ENCODE peak calls at places on chromosomes 12 and 14, in six cellular contexts. X, U, R, O, Q and G are unnamed samples.

GRCh38 chr12:106815741-106816140 is 41.3 kb downstream of the RIC8B start:
- DNase-seq in O (no peak), Q (no peak), U (no peak), R (no peak), X (no peak), G (no peak)

GRCh38 chr12:113236539-113237354 is 15.5 kb downstream of the TPCN1 start:
- DNase-seq in X (no peak), R (no peak), Q (no peak), O (no peak), U (peak), G (no peak)

GRCh38 chr14:94113490-94113889 is 3.0 kb downstream of the IFI27 start:
- DNase-seq in X (no peak), Q (no peak), U (peak), R (no peak), O (no peak), G (no peak)

GRCh38 chr14:92846162-92846897 is 52.2 kb downstream of the GOLGA5 start:
- DNase-seq in O (no peak), R (no peak), U (peak), Q (no peak), X (peak), G (peak)

GRCh38 chr12:90020006-90020405 is 311.4 kb upstream of the ATP2B1 start:
- DNase-seq in X (no peak), Q (no peak), R (no peak), U (no peak), O (no peak), G (no peak)

GRCh38 chr12:46493352-46494209 is 121.0 kb upstream of the SLC38A2 start:
- DNase-seq in R (no peak), U (peak), X (no peak), Q (no peak), O (no peak), G (no peak)

GRCh38 chr12:121789800-121790748 is 3.4 kb downstream of the RHOF start:
- DNase-seq in X (no peak), O (peak), U (no peak), R (peak), Q (no peak), G (peak)

GRCh38 chr12:1797011-1797901 is 23.1 kb upstream of the LRTM2 start:
- DNase-seq in R (no peak), U (no peak), Q (no peak), X (peak), O (no peak), G (peak)

GRCh38 chr14:92914087-92914656 is 8.8 kb upstream of the CHGA start:
- DNase-seq in R (no peak), Q (no peak), X (peak), U (peak), O (peak), G (no peak)

GRCh38 chr14:97602438-97603117 is 805.4 kb downstream of the VRK1 start:
- DNase-seq in O (peak), Q (no peak), U (no peak), R (no peak), X (no peak), G (no peak)

GRCh38 chr14:91241848-91242247 is 2.7 kb downstream of the GPR68 start:
- DNase-seq in X (peak), O (no peak), R (no peak), Q (no peak), U (no peak), G (peak)

GRCh38 chr12:27984275-27984674 is 11.7 kb upstream of the PTHLH start:
- DNase-seq in Q (no peak), O (no peak), R (no peak), U (peak), X (no peak), G (no peak)

GRCh38 chr12:47725893-47726292 is 603 bp upstream of the ENDOU start:
- DNase-seq in O (no peak), R (no peak), X (no peak), U (peak), Q (peak), G (no peak)

GRCh38 chr12:42235426-42235825 is 2.6 kb downstream of the YAF2 start:
- DNase-seq in U (no peak), X (no peak), R (no peak), Q (no peak), O (no peak), G (no peak)

GRCh38 chr12:4027412-4027811 is 154.2 kb upstream of the PARP11 start:
- DNase-seq in X (no peak), O (no peak), Q (no peak), U (no peak), R (no peak), G (no peak)

GRCh38 chr12:122063691-122064033 is 14.9 kb upstream of the MLXIP start:
- DNase-seq in X (no peak), Q (no peak), U (no peak), O (no peak), R (no peak), G (no peak)

GRCh38 chr12:96196781-96197180 is 2.6 kb downstream of the ELK3 start:
- DNase-seq in R (no peak), X (no peak), Q (no peak), U (peak), O (no peak), G (no peak)

GRCh38 chr12:42260518-42260917 is 22.5 kb upstream of the YAF2 start:
- DNase-seq in X (no peak), R (no peak), U (no peak), Q (no peak), O (no peak), G (no peak)

GRCh38 chr12:71838231-71838630 is 1.3 kb upstream of the TBC1D15 start:
- DNase-seq in R (no peak), Q (no peak), U (no peak), O (no peak), X (no peak), G (no peak)

GRCh38 chr14:36057452-36058142 is 118.9 kb downstream of the PTCSC3 start:
- DNase-seq in O (no peak), R (no peak), Q (peak), X (no peak), U (peak), G (no peak)

GRCh38 chr14:92039073-92039719 is 663 bp downstream of the TRIP11 start:
- DNase-seq in R (no peak), U (peak), Q (peak), O (peak), X (peak), G (peak)

GRCh38 chr14:30195946-30196345 is 268.3 kb upstream of the PRKD1 start:
- DNase-seq in O (no peak), U (peak), Q (peak), X (no peak), R (no peak), G (no peak)

GRCh38 chr12:4157122-4157521 is 116.4 kb upstream of the CCND2 start:
- DNase-seq in O (no peak), Q (no peak), X (no peak), U (no peak), R (no peak), G (no peak)

GRCh38 chr12:116979109-116979508 is 68.4 kb downstream of the FBXW8 start:
- DNase-seq in X (no peak), O (no peak), U (no peak), R (no peak), Q (no peak), G (no peak)

GRCh38 chr14:100979780-100980179 is 76.3 kb upstream of the RTL1 start:
- DNase-seq in R (no peak), X (no peak), U (peak), Q (peak), O (no peak), G (no peak)

GRCh38 chr14:91246051-91246852 is 1.7 kb upstream of the GPR68 start:
- DNase-seq in Q (no peak), U (no peak), X (no peak), R (no peak), O (no peak), G (no peak)

GRCh38 chr12:115763982-115764621 is 513.4 kb downstream of the MED13L start:
- DNase-seq in X (no peak), R (no peak), O (no peak), Q (no peak), U (no peak), G (no peak)

GRCh38 chr14:61644834-61645233 is 50.5 kb upstream of the HIF1A start:
- DNase-seq in R (no peak), Q (no peak), O (no peak), U (no peak), X (no peak), G (no peak)

GRCh38 chr12:22881878-22882277 is 256.9 kb downstream of the ETNK1 start:
- DNase-seq in O (no peak), U (no peak), X (no peak), Q (no peak), R (no peak), G (no peak)

GRCh38 chr14:101364503-101365328 is 196.6 kb upstream of the DIO3 start:
- DNase-seq in O (no peak), Q (no peak), U (no peak), R (no peak), X (no peak), G (no peak)

GRCh38 chr12:1474059-1474537 is 120.3 kb downstream of the FBXL14 start:
- DNase-seq in X (no peak), Q (peak), U (peak), R (no peak), O (no peak), G (no peak)

GRCh38 chr12:86727151-86727550 is 471.0 kb upstream of the MGAT4C start:
- DNase-seq in X (no peak), R (no peak), O (no peak), Q (peak), U (peak), G (no peak)

GRCh38 chr12:114018669-114019068 is 52.5 kb upstream of the RBM19 start:
- DNase-seq in O (no peak), Q (no peak), X (no peak), U (no peak), R (no peak), G (no peak)

GRCh38 chr14:33483110-33483509 is 467.8 kb downstream of the EGLN3 start:
- DNase-seq in O (no peak), U (no peak), X (no peak), Q (no peak), R (no peak), G (no peak)

GRCh38 chr14:93285048-93285447 is 47.8 kb downstream of the BTBD7 start:
- DNase-seq in O (no peak), X (no peak), U (peak), R (no peak), Q (peak), G (no peak)

GRCh38 chr12:124027753-124028559 is 54.9 kb downstream of the ZNF664 start:
- DNase-seq in O (no peak), R (no peak), U (no peak), Q (no peak), X (no peak), G (no peak)

GRCh38 chr14:92589213-92589852 is 75.8 kb downstream of the RIN3 start:
- DNase-seq in X (no peak), U (no peak), Q (peak), O (no peak), R (no peak), G (no peak)

GRCh38 chr12:115296613-115297012 is 612.6 kb upstream of the TBX3 start:
- DNase-seq in U (no peak), Q (no peak), O (no peak), R (no peak), X (no peak), G (no peak)

GRCh38 chr12:132276066-132276719 is 53.2 kb downstream of the GALNT9 start:
- DNase-seq in O (no peak), R (no peak), Q (no peak), X (no peak), U (no peak), G (no peak)

GRCh38 chr12:26629864-26630263 is 203.1 kb downstream of the ITPR2 start:
- DNase-seq in U (peak), Q (no peak), R (no peak), O (no peak), X (no peak), G (no peak)
- TF ChIP-seq CTCF in U (peak), Q (peak), R (no peak), O (no peak), X (no peak), G (no peak)

DNA sequence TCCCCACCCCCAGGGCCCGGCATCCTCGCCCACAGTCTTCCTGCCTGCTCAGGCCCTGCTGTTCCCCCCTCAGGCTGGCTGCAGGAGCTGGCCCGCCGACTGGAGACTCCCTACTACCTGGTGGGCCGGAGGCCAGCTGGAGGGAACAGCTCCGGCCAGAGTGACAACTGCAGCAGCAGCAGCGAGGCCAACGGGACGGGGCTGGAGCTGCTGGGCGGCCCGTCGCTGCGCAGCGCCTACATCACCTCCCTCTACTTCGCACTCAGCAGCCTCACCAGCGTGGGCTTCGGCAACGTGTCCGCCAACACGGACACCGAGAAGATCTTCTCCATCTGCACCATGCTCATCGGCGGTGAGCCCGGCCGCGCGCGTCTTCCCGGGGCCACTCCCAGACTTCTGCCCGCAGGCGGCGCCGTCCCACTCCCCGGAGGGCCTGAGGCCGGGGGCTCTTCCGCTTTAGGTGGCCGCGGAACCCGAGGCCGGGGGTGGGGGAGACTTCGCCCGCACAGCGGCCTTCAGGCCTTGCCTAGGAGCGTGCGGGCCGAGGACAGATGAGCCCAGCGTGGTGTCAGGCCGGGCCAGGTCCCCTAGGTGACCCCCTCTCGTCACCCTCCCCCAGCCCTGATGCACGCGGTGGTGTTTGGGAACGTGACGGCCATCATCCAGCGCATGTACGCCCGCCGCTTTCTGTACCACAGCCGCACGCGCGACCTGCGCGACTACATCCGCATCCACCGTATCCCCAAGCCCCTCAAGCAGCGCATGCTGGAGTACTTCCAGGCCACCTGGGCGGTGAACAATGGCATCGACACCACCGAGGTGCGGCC is 10.2 kb downstream of the KCNH3 start:
- DNase-seq in U (no peak), Q (no peak), X (no peak), O (peak), R (no peak), G (no peak)
- TF ChIP-seq CTCF in U (peak), Q (peak), X (no peak), O (peak), R (peak), G (peak)

GRCh38 chr12:16492240-16492639 is 113.7 kb downstream of the LMO3 start:
- DNase-seq in O (no peak), X (no peak), R (no peak), Q (no peak), U (no peak), G (no peak)
- TF ChIP-seq CTCF in O (no peak), X (no peak), R (no peak), Q (no peak), U (no peak), G (no peak)

GRCh38 chr14:19878029-19878642 is 3.2 kb downstream of the OR4K2 start:
- DNase-seq in U (no peak), R (no peak), Q (no peak), O (no peak), X (no peak), G (no peak)
- TF ChIP-seq CTCF in U (peak), R (no peak), Q (no peak), O (peak), X (peak), G (peak)

DNA sequence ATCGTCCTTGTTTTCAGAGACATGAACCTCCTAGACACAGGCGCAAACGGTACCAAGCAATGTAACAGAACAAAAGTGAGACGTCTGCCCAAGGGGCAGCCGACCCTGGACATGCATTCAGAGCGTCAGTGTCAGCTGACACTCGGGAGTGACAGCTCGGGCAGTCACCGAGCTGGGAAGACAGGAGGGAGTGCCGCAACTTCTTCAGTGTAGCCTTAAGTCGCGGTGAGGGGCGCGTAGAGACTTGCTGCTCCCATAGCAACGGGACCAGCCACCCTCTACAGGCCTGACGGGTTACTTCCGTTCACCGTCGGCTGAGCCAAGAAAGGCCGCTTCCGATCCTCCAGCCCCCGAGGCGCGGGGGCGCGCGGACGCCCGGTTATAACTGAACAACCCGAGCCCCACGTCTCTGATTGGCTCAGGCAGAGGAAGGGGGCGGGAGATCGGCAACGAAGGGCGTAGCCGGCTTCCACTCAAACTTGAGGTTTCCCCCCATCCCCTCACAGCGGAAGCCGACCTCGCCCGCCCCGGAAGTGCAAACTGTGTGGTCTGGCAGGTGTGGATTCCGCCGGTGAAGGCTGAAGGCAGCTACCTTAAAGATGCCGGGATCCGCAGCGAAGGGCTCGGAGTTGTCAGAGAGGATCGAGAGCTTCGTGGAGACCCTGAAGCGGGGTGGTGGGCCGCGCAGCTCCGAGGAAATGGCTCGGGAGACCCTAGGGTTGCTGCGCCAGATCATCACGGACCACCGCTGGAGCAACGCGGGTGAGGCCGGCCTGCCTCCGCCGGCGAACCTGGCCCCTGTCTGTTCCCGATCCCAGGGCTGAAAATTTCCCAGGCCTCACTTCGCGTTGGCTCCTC is at the start of gene EIF2B2:
- DNase-seq in R (peak), Q (peak), O (peak), U (peak), X (peak), G (peak)
- TF ChIP-seq CTCF in R (peak), Q (no peak), O (no peak), U (no peak), X (no peak), G (peak)

GRCh38 chr12:94193623-94194022 is 45.2 kb downstream of the PLXNC1 start:
- DNase-seq in Q (no peak), O (no peak), R (no peak), X (no peak), U (no peak), G (no peak)

GRCh38 chr12:94198469-94198868 is 50.1 kb downstream of the PLXNC1 start:
- DNase-seq in U (no peak), R (no peak), O (no peak), Q (no peak), X (no peak), G (no peak)

GRCh38 chr12:94193168-94193567 is 44.8 kb downstream of the PLXNC1 start:
- DNase-seq in X (no peak), R (no peak), O (no peak), U (no peak), Q (no peak), G (no peak)

GRCh38 chr12:94192506-94192905 is 44.1 kb downstream of the PLXNC1 start:
- DNase-seq in O (no peak), R (no peak), X (no peak), U (no peak), Q (no peak), G (no peak)

GRCh38 chr12:94195483-94195882 is 47.1 kb downstream of the PLXNC1 start:
- DNase-seq in O (no peak), U (no peak), X (no peak), R (no peak), Q (no peak), G (no peak)
- TF ChIP-seq CTCF in O (no peak), U (no peak), X (no peak), R (no peak), Q (peak), G (no peak)

DNA sequence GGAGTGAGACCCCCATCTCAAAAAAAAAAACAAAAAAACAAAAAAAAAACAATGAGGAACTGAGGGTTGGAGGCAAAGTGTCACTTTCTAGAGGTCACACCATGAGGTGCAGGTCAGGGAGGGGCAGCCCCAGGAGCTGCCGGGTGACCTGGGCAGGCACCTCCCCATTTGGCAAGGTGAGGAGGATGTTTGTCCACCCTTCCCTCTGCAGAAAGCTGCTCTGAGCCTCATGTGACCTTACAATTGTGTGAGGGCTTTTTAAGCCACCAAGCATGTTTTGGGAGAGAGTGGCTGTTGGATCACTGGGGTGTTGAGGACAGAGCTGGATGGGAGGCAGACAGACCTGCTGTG is 49.6 kb downstream of the FOXN4 start:
- DNase-seq in O (no peak), R (no peak), X (no peak), U (no peak), Q (no peak), G (no peak)
- TF ChIP-seq CTCF in O (no peak), R (no peak), X (no peak), U (no peak), Q (no peak), G (no peak)

DNA sequence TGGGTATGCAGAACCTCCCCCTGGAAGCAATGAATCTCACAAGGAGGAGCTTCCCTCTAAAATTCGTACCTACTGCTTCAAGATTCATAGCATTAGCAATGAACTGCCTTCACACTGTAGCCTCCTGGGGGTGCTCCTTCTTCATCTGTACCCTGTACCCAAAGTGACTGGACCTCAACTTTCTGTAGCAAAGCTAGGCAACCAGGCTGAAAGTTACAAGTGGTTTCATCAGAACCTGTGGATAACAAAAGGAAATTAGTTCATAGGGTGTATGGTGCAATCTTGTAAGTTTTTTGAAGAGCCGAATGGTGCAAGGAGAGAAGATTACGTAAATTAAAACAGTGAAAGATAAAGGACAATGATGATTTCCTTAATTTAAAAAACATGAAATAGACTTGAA is 1541.7 kb upstream of the FLRT2 start:
- DNase-seq in Q (no peak), U (no peak), X (peak), R (no peak), O (no peak), G (no peak)
- TF ChIP-seq CTCF in Q (no peak), U (no peak), X (peak), R (no peak), O (no peak), G (no peak)